ENCODE peak calls at places on chromosomes 6 and 20, in six cellular contexts. G is IMR-90, S is hippocampal formation, X is islet precursor cell, Q is SW 1271, Z is brain microvascular endothelial cell. M is an unnamed sample.

GRCh38 chr20:31894980-31895675 is 24.7 kb downstream of the TTLL9 start:
- DNase-seq in G (peak), Z (peak), X (peak), S (peak), Q (peak), M (peak)

GRCh38 chr6:166592818-166593217 is 6.3 kb upstream of the RAMACL start:
- DNase-seq in X (peak), Q (no peak), S (no peak), Z (peak), G (peak), M (peak)

GRCh38 chr20:54267510-54268003 is 59.7 kb downstream of the PFDN4 start:
- DNase-seq in S (no peak), X (peak), Q (no peak), Z (no peak), G (peak), M (peak)

GRCh38 chr6:160992323-160993314 is 1.1 kb downstream of the MAP3K4 start:
- DNase-seq in X (peak), S (peak), G (peak), Q (peak), Z (peak), M (peak)

GRCh38 chr6:41469156-41469950 is 76.8 kb upstream of the FOXP4 start:
- DNase-seq in G (no peak), X (no peak), S (no peak), Q (no peak), Z (no peak), M (no peak)

GRCh38 chr6:32973144-32973854 is 4.9 kb downstream of the BRD2 start:
- DNase-seq in X (no peak), Z (no peak), Q (peak), G (peak), S (no peak), M (peak)

GRCh38 chr6:170028629-170029345 is 262.1 kb downstream of the DLL1 start:
- DNase-seq in S (no peak), G (no peak), Q (no peak), Z (no peak), X (peak), M (no peak)

GRCh38 chr6:164109770-164110140 is 695.2 kb downstream of the QKI start:
- DNase-seq in Z (no peak), G (no peak), X (no peak), Q (no peak), S (no peak), M (no peak)

GRCh38 chr6:125910518-125910917 is 46.1 kb upstream of the HINT3 start:
- DNase-seq in G (peak), Z (no peak), S (no peak), Q (no peak), X (no peak), M (peak)

GRCh38 chr6:24740861-24741260 is 21.9 kb upstream of the C6orf62 start:
- DNase-seq in G (peak), S (no peak), Q (no peak), Z (peak), X (no peak), M (peak)

GRCh38 chr20:41278936-41279335 is 38.6 kb downstream of the ZHX3 start:
- DNase-seq in Z (no peak), Q (no peak), S (no peak), G (no peak), X (no peak), M (peak)

M was measured in EH.